ENCODE peak calls at places on chromosomes 4 and X, in nine cellular contexts. E, O, K, R, Y, X, W, L and A are unnamed samples.

GRCh38 chrX:101220881-101221280 is 1.3 kb downstream of the DRP2 start:
- DNase-seq in W (no peak), O (no peak), K (no peak), L (no peak), E (no peak), Y (no peak), X (no peak), R (no peak), A (no peak)

GRCh38 chr4:47704693-47705325 is 133.1 kb downstream of the CORIN start:
- DNase-seq in L (no peak), O (peak; percentile 80), Y (peak; percentile 42), R (peak; percentile 57), E (peak; percentile 52), K (peak; percentile 55), X (no peak), W (no peak), A (peak; percentile 35)

GRCh38 chr4:77905651-77906263 is 43.1 kb downstream of the MRPL1 start:
- DNase-seq in K (no peak), X (no peak), Y (no peak), O (no peak), R (no peak), L (no peak), W (no peak), E (no peak), A (no peak)

GRCh38 chr4:106715825-106716224 is 320.3 kb downstream of the DKK2 start:
- DNase-seq in W (no peak), X (no peak), O (no peak), K (no peak), E (no peak), Y (no peak), L (no peak), R (no peak), A (no peak)

GRCh38 chr4:47468686-47469365 is 5.3 kb upstream of the COMMD8 start:
- DNase-seq in L (no peak), Y (no peak), O (no peak), R (no peak), X (no peak), E (no peak), K (no peak), W (no peak), A (peak; percentile 63)

GRCh38 chr4:184282895-184283654 is 65.4 kb upstream of the ENPP6 start:
- DNase-seq in X (peak; percentile 60), R (peak; percentile 20), E (no peak), W (no peak), Y (no peak), L (peak; percentile 65), K (no peak), O (peak; percentile 69), A (peak; percentile 20)

GRCh38 chrX:12210196-12210815 is 72.0 kb downstream of the FRMPD4 start:
- DNase-seq in K (no peak), L (no peak), Y (peak; percentile 2), R (peak; percentile 64), W (no peak), E (no peak), O (no peak), X (no peak), A (peak; percentile 66)

GRCh38 chrX:151791961-151792360 is 57.4 kb downstream of the CNGA2 start:
- DNase-seq in Y (no peak), K (no peak), E (no peak), W (no peak), O (no peak), L (no peak), R (no peak), X (no peak), A (no peak)

GRCh38 chr4:82753238-82753637 is 45.4 kb downstream of the SCD5 start:
- DNase-seq in R (peak; percentile 51), L (no peak), O (no peak), Y (no peak), E (no peak), X (no peak), K (no peak), W (no peak), A (no peak)

GRCh38 chr4:100977746-100978397 is 369.5 kb downstream of the PPP3CA start:
- DNase-seq in W (no peak), Y (no peak), X (no peak), R (no peak), O (no peak), L (no peak), E (no peak), K (no peak), A (peak; percentile 77)

GRCh38 chr4:8710416-8710815 is 117.9 kb downstream of the CPZ start:
- DNase-seq in W (no peak), K (no peak), R (no peak), Y (no peak), E (no peak), X (no peak), L (no peak), O (no peak), A (no peak)

GRCh38 chrX:3295731-3296130 is 50.7 kb downstream of the MXRA5 start:
- DNase-seq in E (no peak), X (no peak), L (no peak), O (peak; percentile 47), K (peak; percentile 11), W (no peak), Y (peak; percentile 27), R (peak; percentile 5), A (peak; percentile 12)

GRCh38 chr4:165600959-165601674 is 222.3 kb downstream of the CPE start:
- DNase-seq in X (no peak), K (no peak), R (peak; percentile 26), W (no peak), Y (no peak), L (no peak), E (no peak), O (no peak), A (peak; percentile 72)

GRCh38 chr4:32460972-32461371 is 1740.8 kb downstream of the PCDH7 start:
- DNase-seq in W (no peak), R (no peak), E (no peak), K (no peak), Y (no peak), L (no peak), O (no peak), X (no peak), A (no peak)

GRCh38 chrX:129566081-129566480 is 26.0 kb downstream of the OCRL start:
- DNase-seq in L (no peak), E (no peak), X (no peak), Y (no peak), W (no peak), O (no peak), K (no peak), R (no peak), A (peak; percentile 29)

GRCh38 chrX:35285289-35285962 is 342.8 kb downstream of the FAM47B start:
- DNase-seq in X (no peak), R (no peak), L (no peak), O (no peak), W (no peak), K (no peak), Y (no peak), E (no peak), A (no peak)

GRCh38 chrX:102765217-102765616 is 44.7 kb downstream of the GPRASP3 start:
- DNase-seq in R (peak; percentile 71), Y (no peak), K (peak; percentile 59), O (no peak), L (no peak), X (no peak), E (no peak), W (no peak), A (peak; percentile 71)

GRCh38 chr4:140052050-140052449 is 101.9 kb downstream of the MAML3 start:
- DNase-seq in E (peak; percentile 40), K (no peak), L (no peak), R (peak; percentile 42), Y (peak; percentile 42), W (no peak), O (peak; percentile 76), X (peak; percentile 26), A (peak; percentile 64)

GRCh38 chr4:25223770-25224375 is 10.0 kb upstream of the PI4K2B start:
- DNase-seq in W (no peak), K (no peak), L (no peak), O (peak; percentile 74), R (peak; percentile 56), X (no peak), Y (peak; percentile 18), E (no peak), A (peak; percentile 61)

GRCh38 chr4:178423366-178423765 is 981.1 kb upstream of the AGA start:
- DNase-seq in E (no peak), R (no peak), W (no peak), K (no peak), X (no peak), Y (no peak), O (no peak), L (no peak), A (no peak)